ENCODE peak calls at places on chromosomes 7 and 10, in five cellular contexts. C, A, G, D and M are unnamed samples.

GRCh38 chr10:1412531-1413189 is 324.7 kb downstream of the ADARB2 start:
- DNase-seq in G (no peak), A (no peak), D (no peak), C (no peak), M (no peak)

GRCh38 chr10:120735773-120736371 is 115.3 kb upstream of the WDR11 start:
- DNase-seq in G (peak; percentile 7), D (peak; percentile 22), A (peak; percentile 19), C (peak; percentile 4), M (peak; percentile 5)

GRCh38 chr10:102476466-102477141 is 25.3 kb upstream of the C10orf95 start:
- DNase-seq in C (no peak), A (no peak), D (no peak), G (no peak), M (no peak)

GRCh38 chr7:55438765-55439525 is 73.8 kb downstream of the LANCL2 start:
- DNase-seq in A (no peak), D (peak; percentile 81), C (no peak), G (no peak), M (no peak)

GRCh38 chr10:77970869-77971803 is 44.6 kb upstream of the DLG5 start:
- DNase-seq in D (peak; percentile 68), C (peak; percentile 91), A (no peak), G (no peak), M (peak; percentile 92)

GRCh38 chr7:27923308-27923980 is 183.5 kb downstream of the TAX1BP1 start:
- DNase-seq in G (no peak), D (no peak), C (no peak), A (no peak), M (no peak)

GRCh38 chr10:62047960-62048383 is 146.5 kb downstream of the ARID5B start:
- DNase-seq in D (no peak), G (no peak), C (no peak), A (no peak), M (peak; percentile 25)

GRCh38 chr7:105782391-105783063 is 93.9 kb downstream of the ATXN7L1 start:
- DNase-seq in C (no peak), D (no peak), G (no peak), A (no peak), M (no peak)

GRCh38 chr7:43491984-43492383 is 90.9 kb upstream of the STK17A start:
- DNase-seq in D (no peak), G (no peak), C (no peak), A (no peak), M (peak; percentile 28)
- TF ChIP-seq FOXM1 in D (no peak), G (no peak), C (no peak), A (no peak), M (no peak)

DNA sequence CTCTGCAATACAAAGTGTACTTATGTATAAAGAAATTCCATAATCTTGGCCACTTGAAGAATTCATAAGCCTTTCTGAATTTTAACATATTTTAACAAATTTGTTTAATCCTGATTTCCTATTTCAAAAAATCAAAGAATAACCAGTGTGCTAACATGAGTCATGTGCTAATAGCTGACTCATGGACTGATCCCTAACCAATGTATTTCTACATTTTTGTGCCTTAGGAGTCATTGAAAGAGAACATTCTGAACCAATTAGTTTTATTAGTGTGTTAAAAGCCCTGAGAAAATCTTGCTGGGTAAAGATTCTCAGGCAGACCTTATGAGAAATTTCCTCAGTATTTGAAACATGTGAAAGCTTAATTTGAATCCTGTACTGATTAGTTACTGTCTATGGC is 73.1 kb upstream of the CCAR1 start:
- DNase-seq in C (no peak), G (no peak), A (no peak), D (no peak), M (peak; percentile 9)
- TF ChIP-seq FOXM1 in C (no peak), G (no peak), A (no peak), D (no peak), M (no peak)

DNA sequence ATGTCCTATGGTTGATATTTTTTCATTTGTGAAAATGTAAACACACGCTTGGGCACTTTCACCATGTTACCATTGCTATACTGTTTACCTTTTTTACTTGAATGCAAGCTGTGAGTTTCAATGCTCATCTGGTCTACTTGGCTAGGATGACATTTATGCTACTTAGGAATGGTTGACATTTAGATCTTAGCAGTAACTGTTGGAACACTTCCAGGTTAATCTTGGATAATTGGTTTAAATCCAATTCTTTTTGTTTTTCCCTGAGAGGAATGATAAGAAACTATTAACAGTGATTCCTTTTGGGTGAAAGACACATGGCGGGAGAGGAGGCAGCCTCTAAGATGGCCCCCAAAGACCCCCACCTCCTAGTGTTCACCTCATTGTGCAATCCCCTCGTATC is 51.4 kb upstream of the AMPH start:
- DNase-seq in C (no peak), A (no peak), G (no peak), D (no peak), M (no peak)
- TF ChIP-seq FOXM1 in C (no peak), A (no peak), G (no peak), D (no peak), M (no peak)

GRCh38 chr10:27192284-27192683 is 37.1 kb downstream of the MASTL start:
- DNase-seq in A (peak; percentile 5), C (no peak), G (no peak), D (peak; percentile 17), M (no peak)
- TF ChIP-seq FOXM1 in A (no peak), C (no peak), G (no peak), D (peak; percentile 52), M (no peak)

GRCh38 chr10:32905466-32905865 is 52.6 kb downstream of the ITGB1 start:
- DNase-seq in C (no peak), G (no peak), D (no peak), A (no peak), M (no peak)
- TF ChIP-seq FOXM1 in C (no peak), G (no peak), D (no peak), A (no peak), M (no peak)

GRCh38 chr10:58665361-58665760 is 152.7 kb downstream of the BICC1 start:
- DNase-seq in G (no peak), C (no peak), A (no peak), D (no peak), M (no peak)

GRCh38 chr10:58662314-58662713 is 149.6 kb downstream of the BICC1 start:
- DNase-seq in D (no peak), G (no peak), C (no peak), A (no peak), M (peak; percentile 89)

GRCh38 chr10:58661336-58661735 is 148.7 kb downstream of the BICC1 start:
- DNase-seq in D (no peak), A (no peak), C (no peak), G (no peak), M (no peak)

GRCh38 chr10:58661902-58662301 is 149.2 kb downstream of the BICC1 start:
- DNase-seq in G (no peak), A (no peak), D (no peak), C (no peak), M (no peak)

GRCh38 chr10:58660577-58661255 is 148.0 kb downstream of the BICC1 start:
- DNase-seq in D (no peak), G (no peak), C (no peak), A (no peak), M (no peak)
- TF ChIP-seq FOXM1 in D (no peak), G (no peak), C (no peak), A (no peak), M (no peak)

DNA sequence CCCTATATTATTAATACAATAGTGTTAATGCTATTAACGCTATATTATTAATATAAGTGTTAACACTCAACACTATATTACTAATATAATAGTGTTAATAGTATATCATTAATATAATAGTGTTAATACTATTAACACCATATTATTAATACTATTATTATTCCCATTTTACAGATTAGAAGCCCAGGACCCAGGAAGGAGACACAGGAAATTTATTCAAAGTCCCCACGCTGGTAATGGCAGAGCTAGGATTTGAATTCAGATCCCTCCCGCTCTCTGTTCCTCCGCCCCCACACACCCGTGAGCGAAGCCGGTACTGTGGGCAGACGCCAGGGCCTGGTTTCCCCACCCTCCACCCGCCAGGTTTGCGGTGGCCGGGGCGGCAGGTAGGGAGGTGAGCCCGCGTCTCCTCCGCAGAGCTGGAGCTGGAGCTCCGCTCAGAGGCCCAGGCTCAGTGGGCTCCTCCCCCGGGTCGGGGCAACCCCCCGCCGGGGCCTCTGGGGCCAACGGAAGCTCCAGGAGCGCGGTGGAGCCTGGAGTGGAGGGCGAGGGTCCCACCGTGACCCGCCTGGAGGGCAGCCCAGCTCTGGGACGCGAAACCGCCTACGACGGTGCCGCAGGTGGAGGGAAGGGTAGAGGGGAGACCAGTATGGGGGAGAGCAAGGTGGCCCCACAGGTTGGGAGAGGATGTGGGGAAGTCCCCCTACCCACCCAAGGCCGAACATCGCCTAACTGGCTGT is at the start of gene TMEM225B:
- DNase-seq in C (no peak), D (peak; percentile 44), G (no peak), A (no peak), M (no peak)
- TF ChIP-seq FOXM1 in C (no peak), D (no peak), G (no peak), A (no peak), M (no peak)